ENCODE peak calls at places on chromosomes 5 and 9, in seven cellular contexts. X, E, Y, W, T, Z and P are unnamed samples.

GRCh38 chr9:95992536-95992935 is 117.0 kb downstream of the ERCC6L2 start:
- DNase-seq in X (no peak), E (no peak), Y (no peak), W (no peak), T (no peak), Z (no peak), P (peak; percentile 65)

GRCh38 chr5:139835656-139836055 is 40.0 kb downstream of the PSD2 start:
- DNase-seq in X (no peak), E (no peak), Y (no peak), W (no peak), T (no peak), Z (no peak), P (peak; percentile 3)

GRCh38 chr5:180641566-180641900 is 7.9 kb downstream of the FLT4 start:
- DNase-seq in X (no peak), E (no peak), Y (peak; percentile 24), W (no peak), T (no peak), Z (no peak), P (peak; percentile 31)

GRCh38 chr5:63245271-63245670 is 666.7 kb downstream of the LRRC70 start:
- DNase-seq in X (no peak), E (no peak), Y (no peak), W (peak; percentile 50), T (no peak), Z (no peak), P (no peak)

GRCh38 chr5:75050415-75050814 is 1.9 kb downstream of the GCNT4 start:
- DNase-seq in X (no peak), E (peak; percentile 77), Y (peak; percentile 67), W (peak; percentile 65), T (no peak), Z (no peak), P (peak; percentile 89)

GRCh38 chr9:116027511-116027910 is 126.1 kb upstream of the PAPPA start:
- DNase-seq in X (peak; percentile 92), E (no peak), Y (no peak), W (peak; percentile 73), T (peak; percentile 28), Z (no peak), P (no peak)

GRCh38 chr5:87190041-87190440 is 77.6 kb upstream of the RASA1 start:
- DNase-seq in X (no peak), E (no peak), Y (no peak), W (no peak), T (no peak), Z (no peak), P (no peak)

GRCh38 chr9:21903380-21903965 is 90.7 kb downstream of the CDKN2A start:
- DNase-seq in X (no peak), E (no peak), Y (no peak), W (no peak), T (no peak), Z (no peak), P (no peak)

GRCh38 chr5:4625206-4625896 is 514.8 kb upstream of the ADAMTS16 start:
- DNase-seq in X (no peak), E (no peak), Y (no peak), W (no peak), T (no peak), Z (no peak), P (peak; percentile 34)

GRCh38 chr5:34843482-34843881 is 4.5 kb downstream of the TTC23L start:
- DNase-seq in X (peak; percentile 50), E (no peak), Y (no peak), W (no peak), T (no peak), Z (no peak), P (no peak)

GRCh38 chr9:8895498-8896224 is 1096.1 kb upstream of the DMAC1 start:
- DNase-seq in X (peak; percentile 16), E (no peak), Y (no peak), W (peak; percentile 50), T (peak; percentile 53), Z (peak; percentile 32), P (peak; percentile 63)

GRCh38 chr5:180126716-180127681 is 55.4 kb upstream of the RNF130 start:
- DNase-seq in X (no peak), E (peak; percentile 61), Y (peak; percentile 87), W (peak; percentile 14), T (peak; percentile 46), Z (no peak), P (no peak)

GRCh38 chr5:154648706-154649105 is 106.5 kb upstream of the LARP1 start:
- DNase-seq in X (peak; percentile 34), E (no peak), Y (no peak), W (peak; percentile 48), T (peak; percentile 13), Z (no peak), P (peak; percentile 49)

DNA sequence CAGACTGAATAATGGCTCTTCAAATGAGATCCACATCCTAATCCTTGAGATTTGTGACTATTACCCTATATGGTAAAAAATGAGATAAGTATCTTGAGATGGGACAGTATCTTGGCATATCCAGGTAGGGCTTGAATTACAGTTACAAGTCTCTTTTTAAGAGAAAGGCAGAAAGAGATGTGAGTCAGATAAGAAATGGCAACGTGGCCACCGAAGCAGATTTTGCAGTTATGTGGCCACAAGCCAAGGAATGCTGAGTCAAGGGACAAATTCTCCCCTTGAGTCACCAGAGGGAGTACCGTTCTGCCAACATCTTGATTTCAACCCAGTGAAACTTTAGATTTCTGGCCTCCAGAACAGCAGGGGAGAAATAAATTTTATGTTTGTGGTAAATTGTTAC is 1983.0 kb upstream of the C9orf72 start:
- DNase-seq in X (no peak), E (no peak), Y (no peak), W (peak; percentile 36), T (peak; percentile 20), Z (no peak), P (peak; percentile 2)
- H3K4ac ChIP-seq in X (no peak overlapping the region), E (no peak overlapping the region), Y (no peak overlapping the region), W (no peak overlapping the region), T (no peak overlapping the region), Z (no peak overlapping the region), P (no peak overlapping the region)

GRCh38 chr5:168110384-168110783 is 181.1 kb upstream of the WWC1 start:
- DNase-seq in X (no peak), E (no peak), Y (no peak), W (no peak), T (no peak), Z (no peak), P (peak; percentile 47)
- H3K4ac ChIP-seq in X (no peak overlapping the region), E (no peak overlapping the region), Y (no peak overlapping the region), W (no peak overlapping the region), T (no peak overlapping the region), Z (no peak overlapping the region), P (no peak overlapping the region)

DNA sequence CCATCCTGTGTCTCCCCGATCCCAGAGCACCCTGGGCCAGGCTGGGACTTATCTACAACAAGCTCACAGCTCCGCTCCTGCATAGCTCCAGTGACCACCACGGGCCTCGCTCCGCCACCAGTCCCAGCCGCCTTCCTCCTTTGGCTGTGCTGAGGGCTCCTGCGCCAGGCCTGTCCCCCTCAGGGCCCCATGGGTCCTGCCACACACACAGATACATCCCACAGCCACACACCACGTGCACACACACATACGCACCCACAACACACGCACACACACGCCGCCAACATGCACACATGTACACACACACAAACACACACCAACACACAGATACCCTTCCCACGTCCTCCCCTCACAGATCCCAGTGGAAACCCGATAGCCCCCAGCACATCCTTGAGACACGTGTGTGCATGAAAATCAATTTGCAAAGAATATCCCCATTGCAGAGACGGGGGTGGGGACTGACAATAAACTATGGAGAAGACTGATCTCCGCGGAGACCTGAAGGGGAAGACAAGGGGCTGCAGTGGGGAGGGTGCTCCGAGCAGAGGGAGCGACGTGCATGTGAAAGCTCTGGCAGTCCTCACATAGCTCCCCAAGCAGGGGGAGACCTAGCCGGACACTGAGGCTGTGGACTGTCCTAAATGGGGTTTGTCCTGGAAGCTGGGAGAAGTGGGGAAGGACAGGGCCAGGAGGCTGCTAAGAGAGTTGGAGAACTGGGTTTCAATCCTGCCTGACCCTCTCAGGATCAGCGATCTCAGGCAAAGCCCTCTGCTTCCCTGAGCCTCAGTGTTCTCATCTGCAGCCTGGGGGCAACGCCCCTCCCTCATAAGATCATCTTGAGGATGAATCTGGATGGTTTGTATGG is 18.4 kb upstream of the LAMC3 start:
- DNase-seq in X (no peak), E (peak; percentile 28), Y (no peak), W (no peak), T (no peak), Z (no peak), P (peak; percentile 11)
- H3K4ac ChIP-seq in X (no peak overlapping the region), E (no peak overlapping the region), Y (no peak overlapping the region), W (no peak overlapping the region), T (no peak overlapping the region), Z (no peak overlapping the region), P (no peak overlapping the region)

GRCh38 chr9:110049699-110050450 is 158.1 kb downstream of the C9orf152 start:
- DNase-seq in X (no peak), E (peak; percentile 48), Y (peak; percentile 71), W (peak; percentile 50), T (peak; percentile 60), Z (no peak), P (peak; percentile 62)
- H3K4ac ChIP-seq in X (peak overlapping the region; percentile 91), E (no peak overlapping the region), Y (no peak overlapping the region), W (peak overlapping the region; percentile 24), T (no peak overlapping the region), Z (no peak overlapping the region), P (no peak overlapping the region)

GRCh38 chr5:65624025-65624569 is at the start of gene TRIM23:
- DNase-seq in X (peak; percentile 91), E (peak; percentile 93), Y (peak; percentile 89), W (peak; percentile 96), T (peak; percentile 96), Z (peak; percentile 89), P (peak; percentile 96)

GRCh38 chr5:65623482-65623881 is 651 bp downstream of the TRIM23 start:
- DNase-seq in X (no peak), E (no peak), Y (no peak), W (no peak), T (no peak), Z (no peak), P (no peak)

GRCh38 chr5:65630981-65631380 is 6.2 kb downstream of the SHLD3 start:
- DNase-seq in X (no peak), E (no peak), Y (no peak), W (no peak), T (no peak), Z (no peak), P (no peak)

GRCh38 chr5:65624570-65625555 is at the start of the genes SHLD3 and TRAPPC13:
- DNase-seq in X (peak; percentile 85), E (peak; percentile 84), Y (peak; percentile 71), W (peak; percentile 94), T (peak; percentile 84), Z (peak; percentile 85), P (peak; percentile 95)

GRCh38 chr5:65625743-65626142 is 916 bp downstream of the SHLD3 start:
- DNase-seq in X (no peak), E (no peak), Y (no peak), W (peak; percentile 4), T (peak; percentile 1), Z (no peak), P (no peak)
- H3K4ac ChIP-seq in X (no peak overlapping the region), E (no peak overlapping the region), Y (no peak overlapping the region), W (no peak overlapping the region), T (no peak overlapping the region), Z (no peak overlapping the region), P (no peak overlapping the region)